ENCODE peak calls at places on chromosomes 5 and 9, in seven cellular contexts. One of them, this sample, is unnamed.

GRCh38 chr9:77897292-77897691 is 134.3 kb downstream of the GNAQ start:
- DNase-seq in CD8-positive, alpha-beta T cell: no peak
- DNase-seq in WTC11: peak
- DNase-seq in cardiac muscle cell: peak
- DNase-seq in H9: peak
- DNase-seq in heart right ventricle: peak
- DNase-seq in fibroblast of lung: peak
- DNase-seq in this sample: no peak

GRCh38 chr9:110048473-110048975 is 159.4 kb downstream of the C9orf152 start:
- DNase-seq in WTC11: peak
- DNase-seq in CD8-positive, alpha-beta T cell: peak
- DNase-seq in heart right ventricle: peak
- DNase-seq in cardiac muscle cell: peak
- DNase-seq in fibroblast of lung: peak
- DNase-seq in H9: peak
- DNase-seq in this sample: peak

GRCh38 chr5:55063220-55063863 is 39.1 kb upstream of the GZMA start:
- DNase-seq in cardiac muscle cell: no peak
- DNase-seq in CD8-positive, alpha-beta T cell: no peak
- DNase-seq in H9: no peak
- DNase-seq in fibroblast of lung: peak
- DNase-seq in heart right ventricle: no peak
- DNase-seq in WTC11: no peak
- DNase-seq in this sample: no peak

GRCh38 chr9:97900738-97901565 is 21.3 kb downstream of the TRMO start:
- DNase-seq in H9: no peak
- DNase-seq in CD8-positive, alpha-beta T cell: no peak
- DNase-seq in WTC11: no peak
- DNase-seq in cardiac muscle cell: peak
- DNase-seq in fibroblast of lung: peak
- DNase-seq in heart right ventricle: no peak
- DNase-seq in this sample: no peak

GRCh38 chr9:95507456-95508241 is 9.1 kb downstream of the PTCH1 start:
- DNase-seq in cardiac muscle cell: peak
- DNase-seq in CD8-positive, alpha-beta T cell: peak
- DNase-seq in fibroblast of lung: peak
- DNase-seq in heart right ventricle: peak
- DNase-seq in WTC11: peak
- DNase-seq in H9: peak
- DNase-seq in this sample: peak

GRCh38 chr9:115494393-115494792 is 376.4 kb upstream of the TNC start:
- DNase-seq in fibroblast of lung: no peak
- DNase-seq in cardiac muscle cell: no peak
- DNase-seq in CD8-positive, alpha-beta T cell: no peak
- DNase-seq in heart right ventricle: no peak
- DNase-seq in WTC11: no peak
- DNase-seq in H9: no peak
- DNase-seq in this sample: peak

GRCh38 chr9:99811598-99812383 is 9.9 kb upstream of the NR4A3 start:
- DNase-seq in cardiac muscle cell: no peak
- DNase-seq in H9: no peak
- DNase-seq in WTC11: no peak
- DNase-seq in fibroblast of lung: no peak
- DNase-seq in CD8-positive, alpha-beta T cell: no peak
- DNase-seq in heart right ventricle: no peak
- DNase-seq in this sample: no peak

GRCh38 chr5:143564417-143564816 is 160.9 kb upstream of the NR3C1 start:
- DNase-seq in CD8-positive, alpha-beta T cell: no peak
- DNase-seq in WTC11: no peak
- DNase-seq in H9: no peak
- DNase-seq in cardiac muscle cell: no peak
- DNase-seq in fibroblast of lung: no peak
- DNase-seq in heart right ventricle: no peak
- DNase-seq in this sample: no peak

GRCh38 chr5:16406023-16406422 is 59.6 kb downstream of the ZNF622 start:
- DNase-seq in WTC11: no peak
- DNase-seq in H9: no peak
- DNase-seq in CD8-positive, alpha-beta T cell: no peak
- DNase-seq in heart right ventricle: no peak
- DNase-seq in fibroblast of lung: no peak
- DNase-seq in cardiac muscle cell: no peak
- DNase-seq in this sample: no peak

DNA sequence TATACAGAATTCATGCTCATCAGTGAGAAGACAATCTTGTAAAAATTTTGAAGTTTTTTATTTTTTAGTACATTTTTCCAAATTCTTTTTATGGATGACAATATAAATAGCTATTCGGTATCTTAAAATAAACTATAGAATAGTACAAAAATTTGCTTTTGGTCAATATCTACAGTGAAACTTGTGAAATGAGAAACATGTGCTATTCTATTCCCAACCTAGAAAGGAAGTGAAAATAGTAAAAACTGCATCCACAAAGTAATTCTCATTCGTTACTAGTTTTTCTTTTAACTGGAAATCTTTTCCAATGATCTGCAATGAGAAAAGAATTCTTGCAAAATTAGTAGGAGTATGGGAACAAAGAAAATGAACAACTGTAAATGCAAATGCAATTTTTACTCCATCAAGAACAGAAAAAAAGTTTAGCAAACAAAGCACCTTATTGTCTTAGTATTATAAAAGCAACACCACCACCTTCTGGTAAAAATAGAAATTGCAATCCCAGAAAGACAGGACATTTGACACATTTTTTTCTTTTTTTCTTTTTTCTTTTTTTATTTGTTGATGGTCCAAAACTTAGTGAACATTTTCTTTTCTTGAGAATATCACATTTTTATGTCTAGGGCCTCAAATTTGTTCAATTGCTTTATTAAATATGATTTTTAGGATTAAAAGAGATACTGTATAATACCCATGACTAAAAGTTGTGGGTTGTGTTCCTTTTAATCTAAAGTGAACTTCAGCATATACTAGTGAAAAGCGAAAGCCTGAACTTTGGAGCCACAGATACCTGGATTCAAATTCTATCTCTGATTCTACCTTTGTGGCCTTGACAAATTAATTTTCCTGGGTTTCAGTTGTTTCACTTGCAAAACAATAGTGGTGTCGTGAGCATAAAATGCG is 72.3 kb downstream of the SLCO4C1 start:
- DNase-seq in fibroblast of lung: peak
- DNase-seq in cardiac muscle cell: peak
- DNase-seq in CD8-positive, alpha-beta T cell: no peak
- DNase-seq in heart right ventricle: no peak
- DNase-seq in H9: no peak
- DNase-seq in WTC11: no peak
- DNase-seq in this sample: no peak
- TF ChIP-seq CTCF in fibroblast of lung: no peak
- TF ChIP-seq CTCF in cardiac muscle cell: peak
- TF ChIP-seq CTCF in CD8-positive, alpha-beta T cell: peak
- TF ChIP-seq CTCF in heart right ventricle: peak
- TF ChIP-seq CTCF in H9: peak
- TF ChIP-seq CTCF in WTC11: peak
- TF ChIP-seq CTCF in this sample: peak

GRCh38 chr5:7391688-7392400 is 4.1 kb upstream of the ADCY2 start:
- DNase-seq in fibroblast of lung: no peak
- DNase-seq in WTC11: no peak
- DNase-seq in CD8-positive, alpha-beta T cell: no peak
- DNase-seq in H9: no peak
- DNase-seq in heart right ventricle: no peak
- DNase-seq in cardiac muscle cell: no peak
- DNase-seq in this sample: no peak

GRCh38 chr5:7394889-7395431 is 978 bp upstream of the ADCY2 start:
- DNase-seq in H9: peak
- DNase-seq in heart right ventricle: no peak
- DNase-seq in cardiac muscle cell: no peak
- DNase-seq in CD8-positive, alpha-beta T cell: no peak
- DNase-seq in WTC11: peak
- DNase-seq in fibroblast of lung: no peak
- DNase-seq in this sample: no peak

GRCh38 chr5:7391215-7391614 is 4.7 kb upstream of the ADCY2 start:
- DNase-seq in cardiac muscle cell: no peak
- DNase-seq in fibroblast of lung: peak
- DNase-seq in CD8-positive, alpha-beta T cell: no peak
- DNase-seq in WTC11: no peak
- DNase-seq in heart right ventricle: no peak
- DNase-seq in H9: no peak
- DNase-seq in this sample: no peak

GRCh38 chr5:7393921-7394799 is 1.8 kb upstream of the ADCY2 start:
- DNase-seq in cardiac muscle cell: no peak
- DNase-seq in H9: peak
- DNase-seq in WTC11: peak
- DNase-seq in CD8-positive, alpha-beta T cell: no peak
- DNase-seq in fibroblast of lung: no peak
- DNase-seq in heart right ventricle: no peak
- DNase-seq in this sample: no peak

GRCh38 chr5:7392401-7393024 is 3.4 kb upstream of the ADCY2 start:
- DNase-seq in H9: peak
- DNase-seq in heart right ventricle: no peak
- DNase-seq in cardiac muscle cell: peak
- DNase-seq in CD8-positive, alpha-beta T cell: no peak
- DNase-seq in WTC11: no peak
- DNase-seq in fibroblast of lung: peak
- DNase-seq in this sample: no peak
- TF ChIP-seq CTCF in H9: peak
- TF ChIP-seq CTCF in heart right ventricle: peak
- TF ChIP-seq CTCF in cardiac muscle cell: peak
- TF ChIP-seq CTCF in CD8-positive, alpha-beta T cell: no peak
- TF ChIP-seq CTCF in WTC11: peak
- TF ChIP-seq CTCF in fibroblast of lung: peak
- TF ChIP-seq CTCF in this sample: peak

DNA sequence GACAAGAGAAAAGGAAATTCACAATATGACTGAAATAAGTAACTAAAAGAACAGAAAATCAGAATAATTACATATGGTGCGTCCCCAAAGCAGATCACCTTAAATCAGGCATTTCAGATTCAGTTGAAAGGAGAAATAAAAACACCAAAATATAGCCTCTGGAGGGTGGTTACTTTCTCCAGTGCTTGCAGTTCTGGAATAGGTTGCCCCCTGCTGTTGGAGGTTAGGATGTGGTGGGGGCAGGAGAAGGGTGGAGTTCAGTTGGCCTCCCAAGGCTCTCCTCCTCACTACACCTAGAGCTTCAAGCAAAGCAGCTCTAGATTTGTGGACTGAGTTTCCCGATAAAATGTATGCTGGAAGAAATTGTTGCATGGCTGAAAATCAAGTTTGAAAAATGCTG is 338.2 kb upstream of the TLE4 start:
- DNase-seq in CD8-positive, alpha-beta T cell: no peak
- DNase-seq in heart right ventricle: no peak
- DNase-seq in WTC11: peak
- DNase-seq in cardiac muscle cell: peak
- DNase-seq in H9: peak
- DNase-seq in fibroblast of lung: no peak
- DNase-seq in this sample: no peak
- TF ChIP-seq CTCF in CD8-positive, alpha-beta T cell: no peak
- TF ChIP-seq CTCF in heart right ventricle: peak
- TF ChIP-seq CTCF in WTC11: peak
- TF ChIP-seq CTCF in cardiac muscle cell: peak
- TF ChIP-seq CTCF in H9: peak
- TF ChIP-seq CTCF in fibroblast of lung: peak
- TF ChIP-seq CTCF in this sample: no peak

GRCh38 chr5:90182726-90183125 is 226.8 kb downstream of the CETN3 start:
- DNase-seq in heart right ventricle: no peak
- DNase-seq in fibroblast of lung: no peak
- DNase-seq in cardiac muscle cell: no peak
- DNase-seq in WTC11: no peak
- DNase-seq in CD8-positive, alpha-beta T cell: no peak
- DNase-seq in H9: no peak
- DNase-seq in this sample: no peak
- TF ChIP-seq CTCF in heart right ventricle: no peak
- TF ChIP-seq CTCF in fibroblast of lung: no peak
- TF ChIP-seq CTCF in cardiac muscle cell: no peak
- TF ChIP-seq CTCF in WTC11: no peak
- TF ChIP-seq CTCF in CD8-positive, alpha-beta T cell: no peak
- TF ChIP-seq CTCF in H9: no peak
- TF ChIP-seq CTCF in this sample: no peak

DNA sequence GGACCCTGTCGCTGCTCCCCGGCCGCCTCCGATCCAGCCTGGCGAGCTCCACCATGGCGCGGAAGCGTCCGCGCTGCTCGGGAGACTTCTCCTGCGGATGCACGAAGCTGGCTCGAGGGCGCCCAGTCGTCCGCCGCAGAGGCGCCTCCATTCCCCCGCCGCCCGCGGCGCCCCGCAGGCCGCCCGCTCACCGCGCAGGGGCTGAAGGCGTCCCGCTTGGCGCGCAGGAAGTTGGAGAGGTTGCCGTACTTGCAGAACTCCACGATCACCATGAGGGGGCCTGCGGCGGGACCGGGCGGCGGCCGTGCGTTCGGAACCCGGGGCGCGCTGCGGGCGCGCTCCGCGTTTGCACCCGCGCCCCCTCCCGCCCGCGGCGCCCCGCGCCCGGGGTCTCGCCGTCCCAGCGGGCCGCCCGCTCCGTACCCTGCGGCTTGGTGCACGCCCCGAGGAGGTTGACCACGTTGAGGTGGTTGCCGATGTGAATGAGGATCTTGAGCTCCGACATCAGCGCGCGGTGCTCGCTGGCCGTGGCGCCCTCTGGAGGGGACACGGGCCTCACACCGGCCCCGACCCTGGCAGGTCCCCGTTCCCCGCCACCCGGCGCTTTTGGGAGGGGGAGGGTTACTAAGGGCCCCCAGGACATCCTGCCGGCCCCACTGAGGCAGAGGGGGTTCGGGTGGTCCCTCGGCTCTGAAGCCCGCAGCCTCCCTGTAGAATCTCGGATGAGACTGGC is 27.7 kb upstream of the SCGB3A1 start:
- DNase-seq in CD8-positive, alpha-beta T cell: peak
- DNase-seq in WTC11: peak
- DNase-seq in H9: peak
- DNase-seq in cardiac muscle cell: peak
- DNase-seq in heart right ventricle: no peak
- DNase-seq in fibroblast of lung: peak
- DNase-seq in this sample: no peak
- TF ChIP-seq CTCF in CD8-positive, alpha-beta T cell: no peak
- TF ChIP-seq CTCF in WTC11: peak
- TF ChIP-seq CTCF in H9: peak
- TF ChIP-seq CTCF in cardiac muscle cell: peak
- TF ChIP-seq CTCF in heart right ventricle: peak
- TF ChIP-seq CTCF in fibroblast of lung: no peak
- TF ChIP-seq CTCF in this sample: no peak

GRCh38 chr5:33470544-33470943 is 29.8 kb downstream of the TARS1 start:
- DNase-seq in fibroblast of lung: peak
- DNase-seq in CD8-positive, alpha-beta T cell: no peak
- DNase-seq in H9: no peak
- DNase-seq in heart right ventricle: no peak
- DNase-seq in WTC11: no peak
- DNase-seq in cardiac muscle cell: peak
- DNase-seq in this sample: no peak
- TF ChIP-seq CTCF in fibroblast of lung: peak
- TF ChIP-seq CTCF in CD8-positive, alpha-beta T cell: no peak
- TF ChIP-seq CTCF in H9: peak
- TF ChIP-seq CTCF in heart right ventricle: peak
- TF ChIP-seq CTCF in WTC11: no peak
- TF ChIP-seq CTCF in cardiac muscle cell: peak
- TF ChIP-seq CTCF in this sample: peak

DNA sequence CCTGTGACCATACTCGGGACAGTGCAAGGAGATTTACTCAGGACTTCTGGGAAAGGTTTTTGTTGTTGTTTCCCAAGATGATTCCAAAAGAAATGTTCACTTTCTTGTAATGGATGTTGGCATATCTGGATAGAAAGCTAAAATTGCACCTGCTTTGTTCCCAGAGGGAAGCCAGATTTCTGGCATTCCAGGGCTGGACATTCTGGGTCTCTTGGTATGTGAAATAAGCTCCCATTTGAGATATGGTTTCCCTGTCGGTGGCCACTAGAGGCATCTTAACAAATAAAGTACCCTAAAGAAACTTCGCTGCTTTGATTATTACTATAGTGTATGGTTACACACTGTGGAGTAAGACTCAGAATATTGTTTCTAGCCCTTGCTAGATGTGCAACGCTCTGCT is 737.3 kb downstream of the BRINP1 start:
- DNase-seq in fibroblast of lung: no peak
- DNase-seq in heart right ventricle: no peak
- DNase-seq in H9: no peak
- DNase-seq in cardiac muscle cell: no peak
- DNase-seq in WTC11: no peak
- DNase-seq in CD8-positive, alpha-beta T cell: no peak
- DNase-seq in this sample: no peak
- TF ChIP-seq CTCF in fibroblast of lung: no peak
- TF ChIP-seq CTCF in heart right ventricle: no peak
- TF ChIP-seq CTCF in H9: peak
- TF ChIP-seq CTCF in cardiac muscle cell: no peak
- TF ChIP-seq CTCF in WTC11: no peak
- TF ChIP-seq CTCF in CD8-positive, alpha-beta T cell: no peak
- TF ChIP-seq CTCF in this sample: no peak

This sample was measured in tibial artery.